ENCODE peak calls at places on chromosomes 4 and X, in five cellular contexts. One of them, this sample, is unnamed.

GRCh38 chrX:131067846-131068745 is 9.9 kb downstream of the ARHGAP36 start:
- DNase-seq in T-cell: no peak
- DNase-seq in nephron progenitor cell: peak
- DNase-seq in EL: no peak
- DNase-seq in NCI-H2227 treated with DMSO at 0.1 percent for 48 hours: no peak
- DNase-seq in this sample: no peak

GRCh38 chrX:57138674-57139073 is 1.5 kb upstream of the SPIN2A start:
- DNase-seq in T-cell: no peak
- DNase-seq in nephron progenitor cell: no peak
- DNase-seq in EL: no peak
- DNase-seq in NCI-H2227 treated with DMSO at 0.1 percent for 48 hours: no peak
- DNase-seq in this sample: no peak

GRCh38 chrX:11180571-11180970 is 69.4 kb downstream of the HCCS start:
- DNase-seq in T-cell: no peak
- DNase-seq in nephron progenitor cell: no peak
- DNase-seq in EL: no peak
- DNase-seq in NCI-H2227 treated with DMSO at 0.1 percent for 48 hours: no peak
- DNase-seq in this sample: peak

GRCh38 chr4:164926301-164926700 is 49.3 kb downstream of the APELA start:
- DNase-seq in T-cell: no peak
- DNase-seq in nephron progenitor cell: no peak
- DNase-seq in EL: peak
- DNase-seq in NCI-H2227 treated with DMSO at 0.1 percent for 48 hours: no peak
- DNase-seq in this sample: peak

GRCh38 chr4:27624749-27625148 is 764.1 kb downstream of the STIM2 start:
- DNase-seq in T-cell: no peak
- DNase-seq in nephron progenitor cell: no peak
- DNase-seq in EL: no peak
- DNase-seq in NCI-H2227 treated with DMSO at 0.1 percent for 48 hours: no peak
- DNase-seq in this sample: no peak

GRCh38 chr4:76200771-76201224 is 12.8 kb downstream of the SCARB2 start:
- DNase-seq in T-cell: no peak
- DNase-seq in nephron progenitor cell: no peak
- DNase-seq in EL: no peak
- DNase-seq in NCI-H2227 treated with DMSO at 0.1 percent for 48 hours: no peak
- DNase-seq in this sample: no peak

GRCh38 chrX:74450803-74451449 is 29.6 kb downstream of the SLC16A2 start:
- DNase-seq in T-cell: no peak
- DNase-seq in nephron progenitor cell: no peak
- DNase-seq in EL: peak
- DNase-seq in NCI-H2227 treated with DMSO at 0.1 percent for 48 hours: no peak
- DNase-seq in this sample: peak

GRCh38 chrX:114050075-114050796 is 533.6 kb upstream of the HTR2C start:
- DNase-seq in T-cell: no peak
- DNase-seq in nephron progenitor cell: no peak
- DNase-seq in EL: no peak
- DNase-seq in NCI-H2227 treated with DMSO at 0.1 percent for 48 hours: no peak
- DNase-seq in this sample: no peak

GRCh38 chr4:15706646-15707362 is 3.9 kb downstream of the BST1 start:
- DNase-seq in T-cell: no peak
- DNase-seq in nephron progenitor cell: no peak
- DNase-seq in EL: no peak
- DNase-seq in NCI-H2227 treated with DMSO at 0.1 percent for 48 hours: no peak
- DNase-seq in this sample: no peak

GRCh38 chr4:185587444-185588161 is 52.3 kb upstream of the PDLIM3 start:
- DNase-seq in T-cell: peak
- DNase-seq in nephron progenitor cell: peak
- DNase-seq in EL: no peak
- DNase-seq in NCI-H2227 treated with DMSO at 0.1 percent for 48 hours: no peak
- DNase-seq in this sample: no peak

GRCh38 chr4:74764119-74764518 is 30.2 kb downstream of the BTC start:
- DNase-seq in T-cell: no peak
- DNase-seq in nephron progenitor cell: no peak
- DNase-seq in EL: no peak
- DNase-seq in NCI-H2227 treated with DMSO at 0.1 percent for 48 hours: no peak
- DNase-seq in this sample: peak

GRCh38 chr4:90121961-90122748 is 5.0 kb upstream of the CCSER1 start:
- DNase-seq in T-cell: no peak
- DNase-seq in nephron progenitor cell: no peak
- DNase-seq in EL: no peak
- DNase-seq in NCI-H2227 treated with DMSO at 0.1 percent for 48 hours: no peak
- DNase-seq in this sample: peak

GRCh38 chr4:108483077-108483476 is 137.3 kb upstream of the RPL34 start:
- DNase-seq in T-cell: no peak
- DNase-seq in nephron progenitor cell: no peak
- DNase-seq in EL: peak
- DNase-seq in NCI-H2227 treated with DMSO at 0.1 percent for 48 hours: no peak
- DNase-seq in this sample: no peak

GRCh38 chrX:70769659-70770232 is 138.8 kb downstream of the TEX11 start:
- DNase-seq in T-cell: no peak
- DNase-seq in nephron progenitor cell: no peak
- DNase-seq in EL: no peak
- DNase-seq in NCI-H2227 treated with DMSO at 0.1 percent for 48 hours: no peak
- DNase-seq in this sample: no peak

GRCh38 chrX:119602701-119603255 is 3.4 kb downstream of the NKRF start:
- DNase-seq in T-cell: no peak
- DNase-seq in nephron progenitor cell: no peak
- DNase-seq in EL: no peak
- DNase-seq in NCI-H2227 treated with DMSO at 0.1 percent for 48 hours: no peak
- DNase-seq in this sample: peak